ENCODE peak calls at places on chromosomes 6 and 20, in nine cellular contexts. H, F, A, C, S, N, G, U and P are unnamed samples.

GRCh38 chr6:142721213-142721920 is 223.6 kb downstream of the HIVEP2 start:
- DNase-seq in H (no peak), F (no peak), A (no peak), C (no peak), S (no peak), N (no peak), G (no peak), U (no peak), P (no peak)

GRCh38 chr6:15481892-15482291 is 180.9 kb downstream of the DTNBP1 start:
- DNase-seq in H (no peak), F (no peak), A (peak; percentile 18), C (no peak), S (no peak), N (no peak), G (no peak), U (no peak), P (peak; percentile 82)

GRCh38 chr6:163170294-163170883 is 244.1 kb upstream of the QKI start:
- DNase-seq in H (peak; percentile 52), F (no peak), A (peak; percentile 33), C (no peak), S (no peak), N (peak; percentile 25), G (no peak), U (no peak), P (no peak)

GRCh38 chr6:44127186-44128019 is at the start of the genes MRPL14 and TMEM63B:
- DNase-seq in H (peak; percentile 80), F (peak; percentile 91), A (peak; percentile 92), C (peak; percentile 52), S (no peak), N (peak; percentile 91), G (peak; percentile 86), U (peak; percentile 20), P (peak; percentile 93)

GRCh38 chr20:3068075-3068474 is 3.3 kb upstream of the OXT start:
- DNase-seq in H (no peak), F (no peak), A (no peak), C (no peak), S (no peak), N (no peak), G (no peak), U (no peak), P (no peak)

GRCh38 chr20:63687419-63688233 is 8.8 kb upstream of the TNFRSF6B start:
- DNase-seq in H (no peak), F (no peak), A (no peak), C (no peak), S (no peak), N (no peak), G (no peak), U (no peak), P (no peak)

GRCh38 chr20:14919473-14920157 is 582.2 kb upstream of the FLRT3 start:
- DNase-seq in H (peak; percentile 81), F (no peak), A (peak; percentile 77), C (no peak), S (peak; percentile 51), N (no peak), G (peak; percentile 75), U (peak; percentile 45), P (peak; percentile 85)

GRCh38 chr20:10659651-10660601 is 13.9 kb downstream of the JAG1 start:
- DNase-seq in H (no peak), F (no peak), A (no peak), C (no peak), S (no peak), N (no peak), G (no peak), U (no peak), P (no peak)

GRCh38 chr20:23879328-23879798 is at the start of gene CST5:
- DNase-seq in H (no peak), F (no peak), A (no peak), C (no peak), S (no peak), N (no peak), G (no peak), U (no peak), P (no peak)